ENCODE peak calls at places on chromosomes 13 and 19, in five cellular contexts. D is AG09319, K is small intestine, G is prostate gland, F is skeletal muscle cell. O is an unnamed sample.

GRCh38 chr13:109874444-109874920 is 88.1 kb upstream of the IRS2 start:
- DNase-seq in F (no peak), K (no peak), G (no peak), D (no peak), O (no peak)

GRCh38 chr13:40388617-40389016 is 277.8 kb downstream of the FOXO1 start:
- DNase-seq in K (peak), F (no peak), G (no peak), D (no peak), O (peak)

GRCh38 chr19:31969955-31970545 is 375.4 kb upstream of the ZNF507 start:
- DNase-seq in G (no peak), D (no peak), F (no peak), K (no peak), O (no peak)

GRCh38 chr19:17445526-17446165 is 2.8 kb downstream of the TMEM221 start:
- DNase-seq in F (no peak), G (no peak), D (no peak), K (no peak), O (no peak)

GRCh38 chr19:18317998-18318800 is 4.7 kb downstream of the LSM4 start:
- DNase-seq in D (no peak), K (peak), G (no peak), F (no peak), O (no peak)

GRCh38 chr19:4993683-4994082 is 24.8 kb downstream of the KDM4B start:
- DNase-seq in F (no peak), D (no peak), K (peak), G (no peak), O (no peak)

GRCh38 chr13:59166174-59166573 is 997.6 kb downstream of the DIAPH3 start:
- DNase-seq in K (no peak), G (no peak), D (no peak), F (no peak), O (no peak)

GRCh38 chr13:21556051-21556450 is 47.9 kb downstream of the MICU2 start:
- DNase-seq in D (no peak), F (no peak), G (no peak), K (no peak), O (no peak)

GRCh38 chr19:56132316-56132822 is 8.7 kb upstream of the ZNF444 start:
- DNase-seq in G (no peak), D (peak), K (no peak), F (peak), O (no peak)

GRCh38 chr13:31321457-31321856 is 121.7 kb downstream of the B3GLCT start:
- DNase-seq in D (no peak), F (no peak), G (no peak), K (no peak), O (no peak)

GRCh38 chr13:105196052-105196451 is 1339.4 kb downstream of the EFNB2 start:
- DNase-seq in K (no peak), D (no peak), G (no peak), F (no peak), O (no peak)

GRCh38 chr19:29662604-29663404 is 2.5 kb upstream of the PLEKHF1 start:
- DNase-seq in F (peak), G (peak), D (peak), K (peak), O (peak)

GRCh38 chr19:15101479-15102082 is 5.6 kb upstream of the SYDE1 start:
- DNase-seq in K (peak), D (no peak), F (no peak), G (no peak), O (peak)

GRCh38 chr13:54016548-54016947 is 987.9 kb downstream of the OLFM4 start:
- DNase-seq in D (no peak), F (no peak), G (no peak), K (no peak), O (no peak)

GRCh38 chr13:89375839-89376238 is 1704.7 kb downstream of the SLITRK5 start:
- DNase-seq in G (no peak), K (no peak), F (peak), D (peak), O (no peak)

GRCh38 chr13:40205771-40206240 is 460.6 kb downstream of the FOXO1 start:
- DNase-seq in F (no peak), D (no peak), G (no peak), K (no peak), O (no peak)

GRCh38 chr13:25744176-25744575 is 307.6 kb downstream of the SHISA2 start:
- DNase-seq in F (no peak), K (no peak), D (no peak), G (no peak), O (no peak)

GRCh38 chr13:97359181-97360057 is 74.5 kb upstream of the RAP2A start:
- DNase-seq in G (peak), D (no peak), F (peak), K (peak), O (peak)

GRCh38 chr13:44373601-44374347 is at the start of gene SERP2:
- DNase-seq in F (no peak), K (no peak), G (no peak), D (no peak), O (no peak)

GRCh38 chr19:7623725-7624603 is 5.4 kb downstream of the XAB2 start:
- DNase-seq in D (no peak), F (no peak), G (no peak), K (no peak), O (no peak)

GRCh38 chr13:32639502-32640105 is 53.4 kb downstream of the PDS5B start:
- DNase-seq in D (peak), F (peak), K (peak), G (peak), O (peak)